ENCODE peak calls at places on chromosomes 11 and 22, in five cellular contexts. One of them, this sample, is unnamed.

GRCh38 chr11:11538277-11538960 is 83.4 kb downstream of the GALNT18 start:
- DNase-seq in adipocyte: no peak
- DNase-seq in RWPE1: no peak
- DNase-seq in activated T-cell treated with anti-CD3 and anti-CD28 coated beads, Interleukin-2, amount 50 U/mL, for 1 hour: no peak
- DNase-seq in midbrain: no peak
- DNase-seq in this sample: no peak

GRCh38 chr11:118913411-118914125 is 12.2 kb downstream of the BCL9L start:
- DNase-seq in adipocyte: no peak
- DNase-seq in RWPE1: no peak
- DNase-seq in activated T-cell treated with anti-CD3 and anti-CD28 coated beads, Interleukin-2, amount 50 U/mL, for 1 hour: peak; percentile 67
- DNase-seq in midbrain: peak; percentile 66
- DNase-seq in this sample: no peak

GRCh38 chr11:116488836-116489389 is 283.9 kb downstream of the BUD13 start:
- DNase-seq in adipocyte: no peak
- DNase-seq in RWPE1: no peak
- DNase-seq in activated T-cell treated with anti-CD3 and anti-CD28 coated beads, Interleukin-2, amount 50 U/mL, for 1 hour: no peak
- DNase-seq in midbrain: no peak
- DNase-seq in this sample: no peak

GRCh38 chr11:69080361-69080973 is 31.7 kb downstream of the TPCN2 start:
- DNase-seq in adipocyte: peak; percentile 66
- DNase-seq in RWPE1: peak; percentile 77
- DNase-seq in activated T-cell treated with anti-CD3 and anti-CD28 coated beads, Interleukin-2, amount 50 U/mL, for 1 hour: no peak
- DNase-seq in midbrain: no peak
- DNase-seq in this sample: no peak

GRCh38 chr11:65571940-65572339 is 398 bp upstream of the FAM89B start:
- DNase-seq in adipocyte: peak; percentile 47
- DNase-seq in RWPE1: peak; percentile 65
- DNase-seq in activated T-cell treated with anti-CD3 and anti-CD28 coated beads, Interleukin-2, amount 50 U/mL, for 1 hour: no peak
- DNase-seq in midbrain: no peak
- DNase-seq in this sample: no peak

GRCh38 chr11:99325807-99326206 is 305.1 kb downstream of the CNTN5 start:
- DNase-seq in adipocyte: peak; percentile 86
- DNase-seq in RWPE1: peak; percentile 73
- DNase-seq in activated T-cell treated with anti-CD3 and anti-CD28 coated beads, Interleukin-2, amount 50 U/mL, for 1 hour: no peak
- DNase-seq in midbrain: no peak
- DNase-seq in this sample: no peak

GRCh38 chr11:92765965-92766371 is 203.5 kb upstream of the MTNR1B start:
- DNase-seq in adipocyte: no peak
- DNase-seq in RWPE1: no peak
- DNase-seq in activated T-cell treated with anti-CD3 and anti-CD28 coated beads, Interleukin-2, amount 50 U/mL, for 1 hour: no peak
- DNase-seq in midbrain: no peak
- DNase-seq in this sample: peak; percentile 35

GRCh38 chr11:1198766-1199688 is 23.8 kb upstream of the MUC5B start:
- DNase-seq in adipocyte: no peak
- DNase-seq in RWPE1: no peak
- DNase-seq in activated T-cell treated with anti-CD3 and anti-CD28 coated beads, Interleukin-2, amount 50 U/mL, for 1 hour: no peak
- DNase-seq in midbrain: no peak
- DNase-seq in this sample: peak; percentile 40

GRCh38 chr22:35632902-35633301 is 15.3 kb upstream of the APOL6 start:
- DNase-seq in adipocyte: no peak
- DNase-seq in RWPE1: no peak
- DNase-seq in activated T-cell treated with anti-CD3 and anti-CD28 coated beads, Interleukin-2, amount 50 U/mL, for 1 hour: no peak
- DNase-seq in midbrain: no peak
- DNase-seq in this sample: no peak

GRCh38 chr22:24216541-24217209 is 28.2 kb downstream of the GGT5 start:
- DNase-seq in adipocyte: no peak
- DNase-seq in RWPE1: no peak
- DNase-seq in activated T-cell treated with anti-CD3 and anti-CD28 coated beads, Interleukin-2, amount 50 U/mL, for 1 hour: no peak
- DNase-seq in midbrain: no peak
- DNase-seq in this sample: no peak

GRCh38 chr11:62124186-62125113 is 639 bp downstream of the INCENP start:
- DNase-seq in adipocyte: peak; percentile 66
- DNase-seq in RWPE1: peak; percentile 42
- DNase-seq in activated T-cell treated with anti-CD3 and anti-CD28 coated beads, Interleukin-2, amount 50 U/mL, for 1 hour: no peak
- DNase-seq in midbrain: no peak
- DNase-seq in this sample: no peak

GRCh38 chr22:30056015-30056414 is 24.2 kb upstream of the HORMAD2 start:
- DNase-seq in adipocyte: peak; percentile 47
- DNase-seq in RWPE1: no peak
- DNase-seq in activated T-cell treated with anti-CD3 and anti-CD28 coated beads, Interleukin-2, amount 50 U/mL, for 1 hour: no peak
- DNase-seq in midbrain: no peak
- DNase-seq in this sample: no peak

GRCh38 chr22:36211237-36211881 is 9.8 kb upstream of the APOL4 start:
- DNase-seq in adipocyte: no peak
- DNase-seq in RWPE1: no peak
- DNase-seq in activated T-cell treated with anti-CD3 and anti-CD28 coated beads, Interleukin-2, amount 50 U/mL, for 1 hour: no peak
- DNase-seq in midbrain: peak; percentile 7
- DNase-seq in this sample: no peak

GRCh38 chr11:19832166-19832750 is 119.6 kb downstream of the NAV2 start:
- DNase-seq in adipocyte: no peak
- DNase-seq in RWPE1: no peak
- DNase-seq in activated T-cell treated with anti-CD3 and anti-CD28 coated beads, Interleukin-2, amount 50 U/mL, for 1 hour: no peak
- DNase-seq in midbrain: peak; percentile 41
- DNase-seq in this sample: peak; percentile 38

GRCh38 chr22:19117111-19117512 is 5.1 kb downstream of the DGCR2 start:
- DNase-seq in adipocyte: no peak
- DNase-seq in RWPE1: no peak
- DNase-seq in activated T-cell treated with anti-CD3 and anti-CD28 coated beads, Interleukin-2, amount 50 U/mL, for 1 hour: no peak
- DNase-seq in midbrain: no peak
- DNase-seq in this sample: no peak

GRCh38 chr22:30340911-30341685 is 14.4 kb upstream of the TBC1D10A start:
- DNase-seq in adipocyte: no peak
- DNase-seq in RWPE1: no peak
- DNase-seq in activated T-cell treated with anti-CD3 and anti-CD28 coated beads, Interleukin-2, amount 50 U/mL, for 1 hour: no peak
- DNase-seq in midbrain: peak; percentile 89
- DNase-seq in this sample: peak; percentile 76

GRCh38 chr11:24635588-24636290 is 138.9 kb downstream of the LUZP2 start:
- DNase-seq in adipocyte: peak; percentile 36
- DNase-seq in RWPE1: peak; percentile 36
- DNase-seq in activated T-cell treated with anti-CD3 and anti-CD28 coated beads, Interleukin-2, amount 50 U/mL, for 1 hour: no peak
- DNase-seq in midbrain: no peak
- DNase-seq in this sample: no peak

GRCh38 chr22:23386822-23387580 is 193.1 kb downstream of the IGLL1 start:
- DNase-seq in adipocyte: no peak
- DNase-seq in RWPE1: no peak
- DNase-seq in activated T-cell treated with anti-CD3 and anti-CD28 coated beads, Interleukin-2, amount 50 U/mL, for 1 hour: no peak
- DNase-seq in midbrain: no peak
- DNase-seq in this sample: no peak